ENCODE peak calls at places on chromosomes 16 and 17, in six cellular contexts. K is stimulated activated CD4-positive, alpha-beta T cell treated with anti-CD3 and anti-CD28 coated beads, Interleukin-1b, Interleukin-23, amount 100 ng/mL, for 24 hours; F is activated T-cell treated with anti-CD3 and anti-CD28 coated beads for 1 hour; Z is ovary; D is tibial artery; Q is IMR-90. S is an unnamed sample.

GRCh38 chr16:31484491-31485171 is 1.7 kb downstream of the SLC5A2 start:
- DNase-seq in K (no peak), Q (no peak), D (no peak), Z (peak), F (no peak), S (no peak)

GRCh38 chr16:14302399-14303181 is 231.5 kb downstream of the MRTFB start:
- DNase-seq in D (no peak), F (no peak), K (no peak), Q (no peak), Z (peak), S (peak)

GRCh38 chr16:77675464-77676324 is 46.6 kb upstream of the NUDT7 start:
- DNase-seq in D (peak), Q (peak), F (peak), Z (peak), K (peak), S (peak)

GRCh38 chr17:73924083-73924482 is 279.4 kb upstream of the RPL38 start:
- DNase-seq in Z (no peak), F (no peak), Q (no peak), K (no peak), D (no peak), S (no peak)

GRCh38 chr17:2860883-2861282 is 64.6 kb downstream of the RAP1GAP2 start:
- DNase-seq in Q (no peak), F (no peak), K (no peak), Z (no peak), D (no peak), S (no peak)

GRCh38 chr17:58710948-58711552 is 18.6 kb downstream of the RAD51C start:
- DNase-seq in Z (peak), D (no peak), Q (peak), K (peak), F (peak), S (no peak)

GRCh38 chr16:19858006-19858653 is 26.5 kb downstream of the GPRC5B start:
- DNase-seq in D (peak), F (no peak), Z (no peak), Q (no peak), K (no peak), S (no peak)

GRCh38 chr17:83034525-83034924 is 44.9 kb upstream of the METRNL start:
- DNase-seq in F (no peak), Z (no peak), D (no peak), K (no peak), Q (no peak), S (no peak)

GRCh38 chr16:85639529-85640253 is 26.6 kb downstream of the GSE1 start:
- DNase-seq in D (no peak), K (no peak), F (no peak), Q (no peak), Z (no peak), S (peak)

GRCh38 chr17:8781784-8782575 is 17.2 kb downstream of the MFSD6L start:
- DNase-seq in F (no peak), Q (no peak), D (no peak), K (no peak), Z (no peak), S (no peak)

GRCh38 chr17:28188841-28189263 is 130.1 kb upstream of the TMEM97 start:
- DNase-seq in K (no peak), F (no peak), Q (peak), Z (no peak), D (no peak), S (no peak)

GRCh38 chr17:72985882-72986720 is 106.4 kb downstream of the SLC39A11 start:
- DNase-seq in Q (peak), Z (peak), D (peak), K (peak), F (peak), S (peak)

GRCh38 chr17:57114085-57114673 is 29.1 kb downstream of the AKAP1 start:
- DNase-seq in D (no peak), K (peak), Z (peak), Q (peak), F (peak), S (peak)

GRCh38 chr16:35255816-35256215 is 1796.4 kb downstream of the TP53TG3F start:
- DNase-seq in D (no peak), K (no peak), F (no peak), Z (no peak), Q (no peak), S (no peak)